ENCODE peak calls at places on chromosomes 1 and 21, in eight cellular contexts. I, E, H, L, T, J, O and R are unnamed samples.

GRCh38 chr21:28993293-28993629 is 584 bp upstream of the LTN1 start:
- DNase-seq in I (no peak), E (no peak), H (no peak), L (no peak), T (no peak), J (no peak), O (no peak), R (no peak)

GRCh38 chr1:24925082-24925779 is 4.8 kb downstream of the RUNX3 start:
- DNase-seq in I (no peak), E (no peak), H (no peak), L (no peak), T (no peak), J (no peak), O (peak; percentile 82), R (no peak)

GRCh38 chr1:37559080-37559479 is 2.3 kb downstream of the DNALI1 start:
- DNase-seq in I (no peak), E (no peak), H (no peak), L (no peak), T (no peak), J (no peak), O (no peak), R (no peak)

GRCh38 chr1:175548774-175549173 is 194.6 kb downstream of the TNR start:
- DNase-seq in I (no peak), E (peak; percentile 67), H (no peak), L (peak; percentile 60), T (no peak), J (peak; percentile 82), O (no peak), R (peak; percentile 88)

GRCh38 chr1:57839067-57839466 is 415.2 kb upstream of the DAB1 start:
- DNase-seq in I (no peak), E (no peak), H (no peak), L (no peak), T (no peak), J (no peak), O (no peak), R (no peak)

GRCh38 chr21:15943009-15943666 is 213.4 kb downstream of the USP25 start:
- DNase-seq in I (peak; percentile 85), E (peak; percentile 74), H (no peak), L (no peak), T (no peak), J (peak; percentile 11), O (no peak), R (peak; percentile 54)

GRCh38 chr1:16484931-16485330 is 29.2 kb downstream of the RNU1-1 start:
- DNase-seq in I (no peak), E (no peak), H (no peak), L (no peak), T (no peak), J (no peak), O (no peak), R (no peak)

GRCh38 chr1:221718391-221719277 is 23.3 kb downstream of the DUSP10 start:
- DNase-seq in I (peak; percentile 81), E (no peak), H (peak; percentile 86), L (no peak), T (no peak), J (no peak), O (no peak), R (peak; percentile 57)

GRCh38 chr1:33182452-33182851 is 609 bp upstream of the TRIM62 start:
- DNase-seq in I (no peak), E (peak; percentile 15), H (peak; percentile 32), L (no peak), T (no peak), J (no peak), O (peak; percentile 40), R (peak; percentile 7)

GRCh38 chr1:225768662-225769426 is 8.8 kb upstream of the SRP9 start:
- DNase-seq in I (no peak), E (peak; percentile 67), H (no peak), L (peak; percentile 11), T (no peak), J (no peak), O (peak; percentile 31), R (no peak)

GRCh38 chr1:34426325-34426896 is 249.7 kb downstream of the C1orf94 start:
- DNase-seq in I (no peak), E (no peak), H (no peak), L (no peak), T (no peak), J (no peak), O (no peak), R (peak; percentile 9)

GRCh38 chr1:109649380-109649987 is 6.4 kb upstream of the GSTM4 start:
- DNase-seq in I (peak; percentile 37), E (no peak), H (no peak), L (no peak), T (no peak), J (no peak), O (no peak), R (no peak)
- TF ChIP-seq CTCF in I (peak; percentile 63), E (no peak), H (peak; percentile 16), L (peak; percentile 50), T (no peak), J (peak; percentile 57), O (no peak), R (no peak)

GRCh38 chr1:39387452-39387851 is 104.0 kb upstream of the BMP8A start:
- DNase-seq in I (peak; percentile 85), E (peak; percentile 54), H (peak; percentile 81), L (no peak), T (peak; percentile 36), J (peak; percentile 68), O (no peak), R (peak; percentile 55)
- TF ChIP-seq CTCF in I (peak; percentile 67), E (no peak), H (peak; percentile 57), L (no peak), T (peak; percentile 36), J (no peak), O (no peak), R (peak; percentile 32)

DNA sequence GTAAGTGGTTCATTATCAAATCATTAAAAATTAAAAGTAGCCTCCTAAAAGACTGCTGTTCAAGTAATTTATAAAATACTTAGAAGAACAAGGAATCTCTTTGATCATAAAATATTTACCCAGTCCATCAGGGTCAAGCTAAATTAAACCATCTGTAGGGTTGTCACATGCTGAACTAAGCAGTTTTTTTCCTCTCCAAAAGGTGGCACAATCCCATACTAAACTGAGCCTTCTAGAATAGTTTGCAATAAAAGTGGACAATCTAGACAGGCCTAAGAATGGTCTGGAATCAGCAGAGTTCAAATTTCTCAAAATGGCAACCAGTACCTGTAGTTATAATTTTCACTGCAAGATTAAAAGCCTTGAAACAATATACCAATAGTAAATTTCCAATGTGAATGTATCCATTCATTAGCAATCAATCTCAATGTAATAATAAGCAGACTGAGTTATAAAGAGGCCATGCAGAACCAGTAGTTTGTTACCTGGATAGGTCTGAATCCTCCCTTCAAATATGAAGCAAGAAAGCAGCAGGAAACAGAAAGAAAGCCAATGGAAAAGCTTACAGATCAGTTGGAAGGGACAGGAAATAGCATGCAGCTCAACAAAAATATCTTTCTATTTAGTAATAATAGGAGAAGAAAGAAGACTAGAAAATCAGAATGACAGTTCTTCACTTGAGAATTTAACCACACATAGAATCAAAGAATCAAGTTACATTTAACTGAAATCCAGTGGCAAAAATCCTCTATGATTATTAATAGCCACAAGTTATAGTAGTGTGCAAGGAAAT is 194.6 kb downstream of the EIF4G3 start:
- DNase-seq in I (peak; percentile 55), E (peak; percentile 27), H (no peak), L (no peak), T (no peak), J (no peak), O (no peak), R (peak; percentile 40)
- TF ChIP-seq CTCF in I (peak; percentile 63), E (peak; percentile 32), H (peak; percentile 28), L (peak; percentile 36), T (no peak), J (peak; percentile 19), O (no peak), R (no peak)

GRCh38 chr1:228236744-228237143 is 28.9 kb downstream of the OBSCN start:
- DNase-seq in I (peak; percentile 85), E (peak; percentile 42), H (no peak), L (peak; percentile 38), T (peak; percentile 43), J (peak; percentile 7), O (no peak), R (peak; percentile 74)
- TF ChIP-seq CTCF in I (peak; percentile 92), E (no peak), H (peak; percentile 58), L (peak; percentile 48), T (peak; percentile 22), J (peak; percentile 17), O (no peak), R (peak; percentile 59)

DNA sequence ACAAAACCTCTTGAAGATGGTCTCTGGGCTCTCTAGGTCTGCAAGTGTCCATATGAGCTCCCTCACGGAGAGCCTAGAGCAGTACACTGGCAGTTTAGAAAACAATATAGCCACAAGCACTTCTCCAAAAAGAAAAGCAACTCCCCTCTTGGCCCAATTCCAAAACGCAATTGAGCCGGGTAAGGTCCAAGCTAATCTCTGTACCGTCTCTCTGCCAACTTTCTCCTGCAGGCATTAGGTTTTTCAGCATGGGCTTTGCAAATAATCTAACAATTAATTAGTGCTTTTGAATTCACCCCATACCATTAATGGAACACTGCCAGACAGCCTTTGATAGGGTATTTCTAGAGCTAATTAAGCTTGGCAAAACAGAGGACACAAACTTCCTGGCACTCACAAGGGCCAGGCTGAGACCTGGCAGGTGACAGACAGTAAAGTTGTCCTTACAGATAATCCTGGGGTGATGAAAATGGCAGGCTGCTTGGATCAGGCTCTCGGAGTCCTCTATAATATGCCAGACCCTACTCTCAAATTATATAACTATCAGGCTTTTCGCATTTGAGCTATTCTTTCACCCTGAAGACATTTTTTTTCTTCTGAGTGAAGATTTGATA is 39.8 kb downstream of the TGFBR3 start:
- DNase-seq in I (peak; percentile 59), E (peak; percentile 6), H (peak; percentile 29), L (peak; percentile 68), T (peak; percentile 48), J (peak; percentile 35), O (no peak), R (peak; percentile 91)
- TF ChIP-seq CTCF in I (no peak), E (no peak), H (no peak), L (no peak), T (no peak), J (no peak), O (no peak), R (no peak)

DNA sequence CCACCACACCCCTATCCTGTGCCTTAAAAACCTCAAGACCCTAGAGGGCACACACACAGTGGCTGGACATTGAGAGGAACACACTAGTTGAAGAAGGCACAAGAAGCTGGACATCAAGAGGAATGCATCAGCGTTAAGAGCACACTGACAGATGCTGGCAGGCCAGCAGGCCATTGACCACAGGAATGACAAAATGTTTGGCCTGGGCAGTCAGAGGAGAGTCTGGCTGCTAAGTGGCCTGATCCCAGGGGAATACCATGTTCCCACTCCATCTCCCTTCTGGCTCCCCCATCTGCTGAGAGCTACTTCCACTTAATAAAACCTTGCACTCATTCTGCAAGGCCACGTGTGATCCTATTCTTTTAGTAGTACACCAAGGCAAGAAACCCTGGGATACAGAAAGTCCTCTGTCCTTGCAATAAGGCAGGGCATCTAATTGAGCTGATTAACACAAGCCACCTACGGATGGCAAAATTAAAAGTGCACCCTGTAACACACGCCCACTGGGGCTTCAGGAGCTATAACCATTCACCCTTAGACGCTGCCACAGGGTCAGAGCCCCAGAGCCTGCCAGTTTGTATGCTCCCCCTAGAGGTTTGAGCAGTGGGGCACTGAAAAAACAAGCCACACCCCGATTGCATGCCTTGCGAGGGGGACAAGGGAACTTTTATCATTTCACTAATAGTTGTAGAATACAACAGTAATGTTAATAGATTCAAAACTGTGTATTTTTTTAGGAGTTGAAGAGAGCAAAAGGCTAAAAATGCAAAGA is 1216.1 kb upstream of the NCAM2 start:
- DNase-seq in I (no peak), E (no peak), H (no peak), L (no peak), T (no peak), J (no peak), O (no peak), R (no peak)
- TF ChIP-seq CTCF in I (no peak), E (no peak), H (no peak), L (no peak), T (no peak), J (no peak), O (no peak), R (no peak)

GRCh38 chr1:231584117-231584516 is 42.5 kb upstream of the DISC1 start:
- DNase-seq in I (peak; percentile 86), E (peak; percentile 66), H (no peak), L (no peak), T (peak; percentile 18), J (peak; percentile 41), O (no peak), R (peak; percentile 73)
- TF ChIP-seq CTCF in I (peak; percentile 71), E (peak; percentile 31), H (peak; percentile 33), L (peak; percentile 22), T (peak; percentile 17), J (peak; percentile 21), O (no peak), R (peak; percentile 54)